ENCODE peak calls at places on chromosomes 5 and 9, in ten cellular contexts. N is uterus; V is endodermal cell; R is CD8-positive, alpha-beta T cell; F is IMR-90; X is pancreas; K is heart right ventricle; A is lung; G is fibroblast of lung; T is AG04450. H is an unnamed sample. For H3K9me3, the result is how much of the 10 kb centered on the place peaks cover.

GRCh38 chr9:125766468-125767221 is 19.5 kb downstream of the PBX3 start:
- DNase-seq in K (no peak), V (no peak), G (no peak), N (no peak), X (no peak), T (no peak), R (no peak), A (no peak), F (no peak), H (no peak)

GRCh38 chr5:115194671-115195070 is 25.0 kb upstream of the TRIM36 start:
- DNase-seq in K (no peak), T (no peak), N (no peak), A (no peak), G (no peak), X (no peak), R (no peak), F (no peak), V (no peak), H (no peak)

GRCh38 chr5:9316733-9317132 is 229.1 kb downstream of the SEMA5A start:
- DNase-seq in V (no peak), G (no peak), R (no peak), A (no peak), K (no peak), X (no peak), T (no peak), F (no peak), N (no peak), H (no peak)

GRCh38 chr5:170917113-170917512 is 55.3 kb downstream of the RANBP17 start:
- DNase-seq in F (no peak), V (no peak), K (no peak), X (no peak), G (peak), R (no peak), T (no peak), A (no peak), N (no peak), H (no peak)

GRCh38 chr5:31866166-31866565 is 227.2 kb downstream of the PDZD2 start:
- DNase-seq in V (peak), R (no peak), G (no peak), T (no peak), F (no peak), A (no peak), N (no peak), X (no peak), K (no peak), H (no peak)

GRCh38 chr9:125852386-125852785 is 105.2 kb downstream of the PBX3 start:
- DNase-seq in T (no peak), X (no peak), R (no peak), N (no peak), V (no peak), K (no peak), F (no peak), G (no peak), A (no peak), H (no peak)

GRCh38 chr5:115184780-115185179 is 15.1 kb upstream of the TRIM36 start:
- DNase-seq in A (no peak), V (no peak), K (no peak), X (no peak), F (peak), R (no peak), G (no peak), T (no peak), N (no peak), H (no peak)

GRCh38 chr9:134275379-134275778 is 50.9 kb upstream of the RXRA start:
- DNase-seq in T (no peak), X (no peak), A (no peak), G (no peak), K (no peak), R (no peak), F (no peak), V (peak), N (no peak), H (no peak)

GRCh38 chr5:134145779-134146581 is 30.8 kb downstream of the SKP1 start:
- DNase-seq in X (peak), V (peak), T (no peak), G (peak), F (peak), N (peak), R (peak), A (peak), K (peak), H (peak)

GRCh38 chr5:40570408-40571129 is 109.1 kb upstream of the PTGER4 start:
- DNase-seq in A (no peak), X (no peak), F (peak), G (peak), R (no peak), V (no peak), N (no peak), T (peak), K (no peak), H (no peak)

GRCh38 chr5:62127098-62127736 is 178.8 kb upstream of the KIF2A start:
- DNase-seq in K (no peak), T (no peak), V (no peak), G (no peak), F (no peak), N (no peak), X (no peak), R (no peak), A (no peak), H (no peak)

GRCh38 chr5:152622628-152623027 is 217.5 kb upstream of the NMUR2 start:
- DNase-seq in A (no peak), X (no peak), V (peak), N (no peak), K (no peak), R (no peak), F (no peak), T (no peak), G (no peak), H (no peak)

GRCh38 chr9:137606734-137607138 is 1.2 kb downstream of the ARRDC1 start:
- DNase-seq in R (no peak), F (no peak), N (no peak), G (no peak), A (no peak), T (no peak), X (peak), K (no peak), V (peak), H (peak)

GRCh38 chr9:98796364-98797101 is at the start of gene ANKS6:
- DNase-seq in T (peak), X (peak), K (peak), G (peak), N (peak), V (peak), F (peak), A (peak), R (peak), H (peak)

GRCh38 chr5:14185336-14186131 is 42.4 kb downstream of the TRIO start:
- DNase-seq in N (no peak), V (no peak), K (peak), X (no peak), F (peak), G (peak), A (no peak), T (no peak), R (no peak), H (no peak)

GRCh38 chr9:103397868-103398600 is 402.9 kb downstream of the CYLC2 start:
- DNase-seq in T (no peak), V (peak), F (no peak), A (peak), N (no peak), K (no peak), R (no peak), G (no peak), X (peak), H (no peak)

GRCh38 chr9:70420267-70421019 is 6.0 kb upstream of the KLF9 start:
- DNase-seq in R (peak), N (peak), A (peak), T (no peak), V (peak), X (peak), G (peak), F (peak), K (peak), H (peak)

GRCh38 chr5:43520615-43521014 is 5.7 kb upstream of the C5orf34 start:
- DNase-seq in V (no peak), A (no peak), T (no peak), X (no peak), N (no peak), R (no peak), F (no peak), K (no peak), G (no peak), H (no peak)

GRCh38 chr9:116027511-116027910 is 126.1 kb upstream of the PAPPA start:
- DNase-seq in F (peak), X (no peak), G (peak), T (peak), K (no peak), V (no peak), R (no peak), N (no peak), A (no peak), H (no peak)

GRCh38 chr5:71932649-71933338 is 174.5 kb upstream of the MAP1B start:
- DNase-seq in V (peak), X (peak), K (peak), G (peak), F (peak), N (peak), A (peak), R (no peak), T (no peak), H (peak)

GRCh38 chr5:61004448-61004847 is 59.4 kb downstream of the NDUFAF2 start:
- DNase-seq in V (no peak), N (no peak), G (no peak), R (no peak), K (no peak), T (no peak), F (peak), X (no peak), A (no peak), H (no peak)

GRCh38 chr9:3916420-3916819 is 383.4 kb downstream of the GLIS3 start:
- DNase-seq in F (no peak), G (no peak), K (no peak), N (no peak), T (no peak), X (no peak), V (no peak), R (no peak), A (no peak), H (no peak)

GRCh38 chr9:113350338-113350672 is 964 bp downstream of the BSPRY start:
- DNase-seq in G (no peak), N (no peak), K (no peak), R (no peak), X (no peak), A (no peak), T (no peak), V (peak), F (no peak), H (no peak)

GRCh38 chr9:130128251-130128650 is 44.0 kb upstream of the NCS1 start:
- DNase-seq in F (no peak), K (no peak), R (peak), A (no peak), G (no peak), T (no peak), X (no peak), V (no peak), N (no peak), H (no peak)

GRCh38 chr9:77291714-77292113 is 114.4 kb downstream of the VPS13A start:
- DNase-seq in R (no peak), G (peak), A (no peak), K (no peak), X (no peak), N (no peak), V (peak), F (peak), T (no peak), H (no peak)

GRCh38 chr9:118954822-118955221 is 414.4 kb downstream of the BRINP1 start:
- DNase-seq in N (no peak), X (no peak), R (no peak), T (no peak), F (no peak), K (no peak), A (no peak), G (no peak), V (no peak), H (no peak)
- H3K9me3 ChIP-seq in N (under half), X (under half), R (under half), T (under half), F (under half), K (under half), A (under half), G (under half), V (under half), H (under half)

GRCh38 chr9:127776919-127777280 is 1.6 kb downstream of the SH2D3C start:
- DNase-seq in G (no peak), R (no peak), A (no peak), T (no peak), K (no peak), X (no peak), N (no peak), F (no peak), V (no peak), H (no peak)
- H3K4me3 ChIP-seq in G (no peak), R (peak), A (no peak), T (no peak), K (peak), X (no peak), N (no peak), F (no peak), V (no peak), H (no peak)

DNA sequence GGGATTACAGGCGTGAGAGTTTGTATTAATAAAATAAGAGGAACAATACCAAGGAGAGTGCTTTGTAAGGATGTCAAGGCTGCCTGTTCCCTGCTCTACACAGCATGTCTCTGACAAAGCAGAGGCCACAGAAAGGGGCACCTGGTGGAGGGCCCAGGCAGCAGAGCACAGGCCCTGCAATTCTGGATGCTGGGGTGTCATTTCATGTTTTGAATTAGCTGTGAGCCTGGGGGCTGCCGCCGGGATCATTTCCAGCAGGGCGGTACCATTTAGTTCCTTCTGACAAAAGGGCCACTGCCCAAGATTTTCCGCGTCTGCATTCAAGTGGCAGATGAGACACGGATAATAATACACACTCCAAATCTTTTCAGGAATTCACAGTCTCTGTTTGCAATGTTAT is 396.9 kb downstream of the GADD45G start:
- DNase-seq in A (no peak), X (no peak), K (no peak), N (no peak), T (no peak), R (no peak), F (no peak), V (no peak), G (no peak), H (no peak)
- H3K27ac ChIP-seq in A (peak), X (peak), K (no peak), N (peak), T (no peak), R (no peak), F (no peak), V (peak), G (no peak), H (no peak)

DNA sequence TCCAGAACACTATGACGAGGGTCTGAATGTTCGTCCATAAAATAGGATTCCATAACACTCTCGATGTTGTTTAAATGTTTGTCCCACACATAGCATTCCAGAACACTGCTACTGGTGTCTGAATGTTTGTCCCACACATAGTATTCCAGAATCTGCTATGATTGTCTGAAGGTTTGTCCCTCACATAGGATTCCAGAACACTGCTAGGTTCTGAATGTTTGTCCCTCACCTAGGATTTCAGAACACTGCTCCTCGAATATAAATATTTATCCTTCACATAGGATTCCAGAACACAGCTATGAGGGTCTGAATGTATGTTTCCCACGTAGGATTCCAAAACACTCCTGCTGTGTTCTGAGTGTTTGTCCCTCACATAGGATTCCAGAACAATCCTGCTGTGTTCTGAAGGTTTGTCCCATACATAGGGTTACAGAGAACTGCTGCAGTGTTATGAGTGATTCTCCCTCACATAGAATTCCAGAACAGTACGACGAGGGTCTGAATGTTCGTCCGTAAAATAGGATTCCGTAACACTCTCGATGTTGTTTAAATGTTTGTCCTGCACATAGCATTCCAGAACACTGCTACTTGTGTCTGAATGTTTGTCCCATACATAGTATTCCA is 215.3 kb downstream of the FOXD4L6 start:
- DNase-seq in G (no peak), N (no peak), K (no peak), A (no peak), X (no peak), F (no peak), T (no peak), V (no peak), R (no peak), H (no peak)
- H3K9me3 ChIP-seq in G (under half), N (under half), K (half or more), A (half or more), X (under half), F (half or more), T (under half), V (half or more), R (half or more), H (under half)

GRCh38 chr9:107044872-107045271 is 181.9 kb downstream of the ZNF462 start:
- DNase-seq in A (no peak), X (no peak), T (no peak), G (no peak), F (no peak), N (no peak), V (peak), K (no peak), R (no peak), H (no peak)

GRCh38 chr9:107046692-107047091 is 183.7 kb downstream of the ZNF462 start:
- DNase-seq in T (no peak), F (no peak), G (no peak), A (no peak), R (no peak), K (no peak), X (no peak), N (no peak), V (no peak), H (no peak)

GRCh38 chr9:107051392-107051791 is 188.4 kb downstream of the ZNF462 start:
- DNase-seq in X (no peak), F (no peak), V (no peak), N (no peak), T (no peak), R (no peak), G (no peak), A (no peak), K (no peak), H (no peak)

GRCh38 chr9:107049825-107050184 is 186.8 kb downstream of the ZNF462 start:
- DNase-seq in F (no peak), T (no peak), V (peak), R (no peak), N (no peak), K (no peak), G (no peak), X (no peak), A (no peak), H (no peak)

DNA sequence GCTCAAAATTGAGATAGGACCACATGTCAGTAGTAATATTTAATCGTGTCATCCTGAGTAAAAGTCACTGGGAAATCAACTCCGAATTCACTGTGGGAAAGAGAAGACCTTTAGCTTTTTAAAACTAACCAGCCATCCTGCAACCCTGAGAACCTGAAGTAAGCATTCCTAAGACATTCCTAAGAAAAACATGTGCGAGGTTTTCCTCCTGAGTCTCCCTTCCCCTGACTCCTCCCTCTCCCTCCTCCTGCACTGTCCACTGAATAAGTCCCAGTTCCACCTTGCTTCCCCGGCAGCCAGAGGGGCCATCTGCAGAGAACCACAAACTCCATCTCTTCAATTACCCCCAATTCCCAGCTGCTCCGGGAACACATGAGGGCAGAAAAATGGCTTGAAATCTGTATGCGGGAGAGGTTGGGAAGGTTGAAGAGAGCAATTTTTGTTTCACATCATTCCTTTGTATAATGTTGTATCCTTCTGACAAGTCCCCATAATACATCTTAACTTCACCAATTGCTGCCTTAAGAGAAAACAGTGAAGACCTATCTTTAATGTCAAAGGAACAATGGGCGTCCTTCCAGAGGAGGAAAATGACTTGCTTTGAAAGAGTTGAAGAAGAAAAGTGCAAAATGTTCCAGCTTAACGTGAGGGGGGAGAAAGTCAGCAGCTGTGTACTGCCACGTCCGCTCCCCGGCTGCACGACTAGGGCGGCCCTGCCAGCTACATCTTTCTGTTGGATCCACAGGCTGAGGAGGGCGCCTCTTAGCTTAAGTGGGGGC is 186.3 kb downstream of the ZNF462 start:
- DNase-seq in R (no peak), K (no peak), G (no peak), F (no peak), A (no peak), X (no peak), V (peak), N (no peak), T (no peak), H (no peak)
- H3K4me3 ChIP-seq in R (no peak), K (no peak), G (no peak), F (no peak), A (no peak), X (no peak), V (no peak), N (no peak), T (no peak), H (no peak)